ENCODE peak calls at places on chromosomes 12 and 14, in five cellular contexts. One of them, this sample, is unnamed.

GRCh38 chr12:45248095-45248494 is 32.2 kb downstream of the ANO6 start:
- DNase-seq in type B pancreatic cell: no peak
- DNase-seq in GDM1: no peak
- DNase-seq in left lobe of liver: no peak
- DNase-seq in AG08395: no peak
- DNase-seq in this sample: no peak

GRCh38 chr12:119988440-119988787 is 622 bp upstream of the BICDL1 start:
- DNase-seq in type B pancreatic cell: no peak
- DNase-seq in GDM1: no peak
- DNase-seq in left lobe of liver: no peak
- DNase-seq in AG08395: peak
- DNase-seq in this sample: no peak

GRCh38 chr12:92557422-92557724 is 145.4 kb upstream of the PLEKHG7 start:
- DNase-seq in type B pancreatic cell: no peak
- DNase-seq in GDM1: no peak
- DNase-seq in left lobe of liver: no peak
- DNase-seq in AG08395: no peak
- DNase-seq in this sample: no peak

GRCh38 chr12:103928736-103929050 is 1.5 kb upstream of the HSP90B1 start:
- DNase-seq in type B pancreatic cell: no peak
- DNase-seq in GDM1: peak
- DNase-seq in left lobe of liver: no peak
- DNase-seq in AG08395: no peak
- DNase-seq in this sample: no peak

GRCh38 chr12:93319523-93320045 is 58.1 kb upstream of the NUDT4 start:
- DNase-seq in type B pancreatic cell: no peak
- DNase-seq in GDM1: no peak
- DNase-seq in left lobe of liver: no peak
- DNase-seq in AG08395: peak
- DNase-seq in this sample: no peak

GRCh38 chr14:73784065-73784987 is 67.3 kb upstream of the PTGR2 start:
- DNase-seq in type B pancreatic cell: no peak
- DNase-seq in GDM1: no peak
- DNase-seq in left lobe of liver: peak
- DNase-seq in AG08395: peak
- DNase-seq in this sample: peak

GRCh38 chr14:51014625-51015024 is 70.3 kb upstream of the PYGL start:
- DNase-seq in type B pancreatic cell: no peak
- DNase-seq in GDM1: no peak
- DNase-seq in left lobe of liver: no peak
- DNase-seq in AG08395: no peak
- DNase-seq in this sample: no peak

GRCh38 chr12:104694711-104695110 is 238.0 kb downstream of the CHST11 start:
- DNase-seq in type B pancreatic cell: no peak
- DNase-seq in GDM1: no peak
- DNase-seq in left lobe of liver: no peak
- DNase-seq in AG08395: no peak
- DNase-seq in this sample: no peak

GRCh38 chr12:47739959-47740358 is 14.7 kb upstream of the ENDOU start:
- DNase-seq in type B pancreatic cell: no peak
- DNase-seq in GDM1: no peak
- DNase-seq in left lobe of liver: no peak
- DNase-seq in AG08395: no peak
- DNase-seq in this sample: no peak

GRCh38 chr14:68513838-68514610 is 278.8 kb downstream of the ZFP36L1 start:
- DNase-seq in type B pancreatic cell: no peak
- DNase-seq in GDM1: no peak
- DNase-seq in left lobe of liver: no peak
- DNase-seq in AG08395: no peak
- DNase-seq in this sample: no peak